ENCODE peak calls at places on chromosomes 4 and X, in four cellular contexts. X is HCT116, Y is cardiac fibroblast, S is PC-3. H is an unnamed sample.

GRCh38 chrX:77572322-77572721 is 125.1 kb downstream of the FGF16 start:
- DNase-seq in X (no peak), Y (no peak), S (peak; percentile 60), H (no peak)

GRCh38 chr4:48337726-48338125 is 3.6 kb upstream of the SLAIN2 start:
- DNase-seq in X (no peak), Y (no peak), S (peak; percentile 68), H (no peak)

GRCh38 chr4:41750158-41750623 is 1.7 kb upstream of the PHOX2B start:
- DNase-seq in X (no peak), Y (no peak), S (no peak), H (no peak)

GRCh38 chrX:119235872-119236598 is at the start of gene PGRMC1:
- DNase-seq in X (peak; percentile 39), Y (peak; percentile 84), S (peak; percentile 87), H (peak; percentile 69)

GRCh38 chr4:174119051-174119450 is 164.4 kb downstream of the FBXO8 start:
- DNase-seq in X (no peak), Y (peak; percentile 78), S (peak; percentile 27), H (peak; percentile 80)

GRCh38 chr4:189600598-189601435 is 339.9 kb upstream of the FRG1 start:
- DNase-seq in X (no peak), Y (no peak), S (no peak), H (no peak)

GRCh38 chr4:52198356-52198755 is 147.3 kb downstream of the SPATA18 start:
- DNase-seq in X (no peak), Y (no peak), S (no peak), H (no peak)

GRCh38 chr4:107736924-107737448 is 17.0 kb upstream of the PAPSS1 start:
- DNase-seq in X (peak; percentile 44), Y (peak; percentile 70), S (peak; percentile 54), H (peak; percentile 76)

GRCh38 chr4:99413160-99413559 is 22.0 kb downstream of the ADH7 start:
- DNase-seq in X (no peak), Y (no peak), S (no peak), H (peak; percentile 29)

GRCh38 chrX:18661273-18661672 is 10.6 kb downstream of the RS1 start:
- DNase-seq in X (no peak), Y (no peak), S (no peak), H (no peak)

GRCh38 chr4:125140966-125141495 is 173.7 kb upstream of the FAT4 start:
- DNase-seq in X (no peak), Y (peak; percentile 36), S (no peak), H (peak; percentile 28)

GRCh38 chr4:85860066-85860465 is 385.1 kb downstream of the ARHGAP24 start:
- DNase-seq in X (no peak), Y (peak; percentile 56), S (peak; percentile 56), H (peak; percentile 66)

GRCh38 chr4:15917297-15917696 is 21.2 kb downstream of the FGFBP1 start:
- DNase-seq in X (no peak), Y (no peak), S (no peak), H (peak; percentile 53)

GRCh38 chrX:20266810-20267598 is at the start of gene RPS6KA3:
- DNase-seq in X (peak; percentile 57), Y (peak; percentile 93), S (peak; percentile 82), H (peak; percentile 74)

GRCh38 chrX:153924149-153924861 is 1.8 kb downstream of the ARHGAP4 start:
- DNase-seq in X (no peak), Y (peak; percentile 56), S (peak; percentile 42), H (peak; percentile 35)

GRCh38 chr4:185421366-185422124 is 4.2 kb downstream of the UFSP2 start:
- DNase-seq in X (no peak), Y (peak; percentile 67), S (no peak), H (peak; percentile 73)

GRCh38 chrX:56505866-56506265 is 57.6 kb upstream of the UBQLN2 start:
- DNase-seq in X (no peak), Y (no peak), S (peak; percentile 68), H (no peak)

GRCh38 chr4:74444891-74445642 is at the start of gene AREG:
- DNase-seq in X (peak; percentile 83), Y (peak; percentile 95), S (peak; percentile 68), H (peak; percentile 47)

GRCh38 chr4:6905501-6905900 is 4.1 kb upstream of the TBC1D14 start:
- DNase-seq in X (no peak), Y (no peak), S (no peak), H (no peak)

GRCh38 chr4:151627491-151627890 is 133.3 kb downstream of the GATB start:
- DNase-seq in X (no peak), Y (no peak), S (peak; percentile 38), H (peak; percentile 32)

GRCh38 chrX:154486052-154486395 is 391 bp downstream of the UBL4A start:
- DNase-seq in X (no peak), Y (no peak), S (no peak), H (no peak)

GRCh38 chr4:673349-674091 is 556 bp downstream of the ATP5ME start:
- DNase-seq in X (no peak), Y (peak; percentile 38), S (no peak), H (no peak)

GRCh38 chr4:48939785-48940184 is 33.2 kb upstream of the OCIAD2 start:
- DNase-seq in X (no peak), Y (peak; percentile 73), S (peak; percentile 92), H (peak; percentile 79)

GRCh38 chrX:154735695-154736393 is 15.0 kb downstream of the GAB3 start:
- DNase-seq in X (no peak), Y (peak; percentile 94), S (peak; percentile 7), H (peak; percentile 89)

GRCh38 chr4:16157609-16158503 is 68.4 kb downstream of the TAPT1 start:
- DNase-seq in X (no peak), Y (peak; percentile 12), S (no peak), H (peak; percentile 39)

GRCh38 chrX:23945206-23945605 is 37.4 kb downstream of the CXorf58 start:
- DNase-seq in X (no peak), Y (no peak), S (no peak), H (no peak)

GRCh38 chr4:148061795-148062194 is 329.9 kb downstream of the ARHGAP10 start:
- DNase-seq in X (no peak), Y (no peak), S (no peak), H (no peak)

GRCh38 chr4:102172341-102172740 is 172.9 kb downstream of the SLC39A8 start:
- DNase-seq in X (no peak), Y (no peak), S (no peak), H (no peak)

GRCh38 chrX:4173743-4174142 is 460.3 kb upstream of the PRKX start:
- DNase-seq in X (no peak), Y (no peak), S (no peak), H (no peak)

GRCh38 chrX:119677654-119677981 is 15.3 kb downstream of the SEPTIN6 start:
- DNase-seq in X (no peak), Y (no peak), S (no peak), H (no peak)

GRCh38 chr4:48409203-48409602 is 67.9 kb downstream of the SLAIN2 start:
- DNase-seq in X (no peak), Y (no peak), S (no peak), H (no peak)

GRCh38 chr4:101102114-101102752 is 245.1 kb downstream of the PPP3CA start:
- DNase-seq in X (no peak), Y (peak; percentile 92), S (no peak), H (peak; percentile 96)

GRCh38 chr4:55083771-55084170 is 41.6 kb downstream of the KDR start:
- DNase-seq in X (no peak), Y (no peak), S (no peak), H (no peak)

GRCh38 chr4:150078996-150079581 is 844 bp downstream of the DCLK2 start:
- DNase-seq in X (no peak), Y (peak; percentile 13), S (peak; percentile 19), H (peak; percentile 30)

GRCh38 chrX:102976290-102976689 is 39.2 kb downstream of the RAB40AL start:
- DNase-seq in X (no peak), Y (no peak), S (peak; percentile 36), H (peak; percentile 50)

GRCh38 chr4:155173371-155173770 is 35.1 kb upstream of the NPY2R start:
- DNase-seq in X (no peak), Y (peak; percentile 73), S (peak; percentile 4), H (peak; percentile 14)

GRCh38 chr4:155164705-155165104 is 43.7 kb upstream of the NPY2R start:
- DNase-seq in X (no peak), Y (no peak), S (no peak), H (no peak)

GRCh38 chr4:155174668-155175067 is 33.8 kb upstream of the NPY2R start:
- DNase-seq in X (no peak), Y (no peak), S (no peak), H (no peak)

DNA sequence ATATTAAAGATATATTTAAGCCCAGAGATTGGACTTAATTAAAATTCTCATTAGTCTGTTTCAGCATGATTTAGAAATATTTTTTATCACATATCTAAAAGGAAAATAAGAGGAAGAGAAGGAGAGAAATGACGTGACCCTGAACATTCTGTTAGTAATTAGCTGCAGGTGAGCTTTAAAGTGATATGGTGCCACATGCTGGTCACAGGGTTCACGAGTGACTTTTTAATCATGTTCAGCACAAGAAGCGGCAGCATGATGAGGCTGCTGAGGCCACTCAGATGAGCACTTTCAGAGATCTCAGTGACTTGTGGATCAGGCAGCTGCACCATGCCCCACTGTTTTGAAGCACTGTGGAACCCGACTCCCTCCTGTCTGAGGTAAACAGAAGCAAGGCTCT is 37.9 kb upstream of the NPY2R start:
- DNase-seq in X (no peak), Y (no peak), S (no peak), H (peak; percentile 3)
- TF ChIP-seq CTCF in X (no peak), Y (no peak), S (no peak), H (no peak)

DNA sequence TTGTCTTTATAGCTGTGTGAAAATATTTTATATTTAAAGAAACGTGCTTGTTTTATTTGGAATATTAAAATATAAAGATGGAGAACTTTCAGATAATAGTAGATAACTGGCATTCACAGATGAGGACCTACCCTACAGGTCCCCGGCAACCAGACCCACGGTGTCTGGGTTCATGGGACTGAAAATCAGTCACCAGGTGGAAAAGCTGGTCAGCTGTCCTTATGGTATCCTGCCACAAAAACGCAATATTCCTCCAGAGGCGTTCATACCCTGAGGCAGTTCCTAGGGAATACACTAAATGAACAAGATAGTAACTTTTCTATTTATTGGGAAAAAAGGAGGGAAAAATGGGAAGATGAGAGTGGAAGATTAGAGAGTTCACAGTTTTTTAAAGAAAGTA is 1.2 kb downstream of the TLR6 start:
- DNase-seq in X (no peak), Y (no peak), S (no peak), H (no peak)
- H3K4me3 ChIP-seq in X (no peak overlapping the region), Y (no peak overlapping the region), S (peak overlapping the region; percentile 69), H (no peak overlapping the region)

GRCh38 chr4:87006531-87007344 is 71.9 kb downstream of the AFF1 start:
- DNase-seq in X (peak; percentile 86), Y (peak; percentile 98), S (peak; percentile 85), H (peak; percentile 94)
- TF ChIP-seq CTCF in X (peak; percentile 36), Y (peak; percentile 23), S (no peak), H (peak; percentile 54)

DNA sequence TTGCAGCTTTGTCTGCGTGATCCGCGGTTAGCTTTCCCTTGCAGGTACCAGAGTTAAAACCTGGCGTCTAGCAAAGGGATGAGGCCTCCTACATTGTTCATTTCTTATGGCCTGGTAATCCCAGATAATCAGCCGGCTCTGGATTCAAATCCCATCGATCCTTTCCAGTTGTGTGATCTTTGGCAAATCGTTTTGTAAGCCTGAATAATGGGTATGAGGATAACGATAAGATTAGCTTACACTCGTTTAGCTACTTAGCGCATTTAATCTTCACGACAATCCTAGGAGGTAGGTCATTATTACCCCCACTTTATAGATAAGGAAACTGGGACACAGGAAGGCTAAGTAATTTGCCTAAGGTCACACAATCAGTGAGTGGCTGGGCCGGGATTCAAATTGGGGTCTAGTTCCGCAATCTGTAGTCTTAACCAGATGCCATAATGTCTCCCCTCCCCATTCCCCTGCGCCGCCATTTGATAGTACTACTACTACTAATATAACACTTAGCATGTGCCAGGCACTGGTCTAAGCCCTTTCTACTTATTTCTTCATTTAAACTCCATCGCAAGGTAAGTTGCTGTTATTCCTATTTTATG is 1.7 kb upstream of the UBA1 start:
- DNase-seq in X (no peak), Y (no peak), S (no peak), H (no peak)
- H3K4me3 ChIP-seq in X (peak overlapping the region; percentile 67), Y (peak overlapping the region; percentile 64), S (peak overlapping the region; percentile 93), H (peak overlapping the region; percentile 70)

GRCh38 chr4:39051454-39051853 is 10.6 kb upstream of the KLHL5 start:
- DNase-seq in X (no peak), Y (no peak), S (no peak), H (no peak)
- TF ChIP-seq CTCF in X (no peak), Y (no peak), S (no peak), H (no peak)

H was measured in fibroblast of the aortic adventitia.